ENCODE peak calls at places on chromosomes 2 and 18, in four cellular contexts. A, W, Y and C are unnamed samples. For H3K4me1, the result is how much of the 10 kb centered on the place peaks cover.

GRCh38 chr2:3563521-3563976 is 5.4 kb upstream of the RNASEH1 start:
- DNase-seq in W (no peak), A (no peak), Y (no peak), C (no peak)

GRCh38 chr2:226618875-226619605 is 180.6 kb downstream of the IRS1 start:
- DNase-seq in A (no peak), Y (no peak), W (no peak), C (no peak)

GRCh38 chr2:137151731-137152130 is 386.4 kb downstream of the THSD7B start:
- DNase-seq in Y (no peak), W (no peak), A (no peak), C (no peak)

GRCh38 chr18:46322411-46322891 is 218.3 kb downstream of the HAUS1 start:
- DNase-seq in A (no peak), Y (no peak), W (no peak), C (no peak)

GRCh38 chr18:44742741-44743311 is 62.1 kb downstream of the SETBP1 start:
- DNase-seq in Y (peak), W (no peak), A (no peak), C (peak)

GRCh38 chr18:75837316-75837715 is 409.8 kb upstream of the SMIM21 start:
- DNase-seq in W (no peak), Y (no peak), A (no peak), C (no peak)

GRCh38 chr2:163338270-163338669 is 397.5 kb downstream of the FIGN start:
- DNase-seq in A (no peak), W (no peak), Y (no peak), C (no peak)

GRCh38 chr2:54695378-54695777 is 28.1 kb upstream of the EML6 start:
- DNase-seq in A (no peak), Y (no peak), W (no peak), C (no peak)

GRCh38 chr18:8279931-8280330 is 329.3 kb upstream of the RAB12 start:
- DNase-seq in W (no peak), A (no peak), Y (no peak), C (no peak)

GRCh38 chr2:212330263-212330662 is 208.3 kb downstream of the ERBB4 start:
- DNase-seq in Y (no peak), W (peak), A (peak), C (peak)

GRCh38 chr2:42241517-42241916 is 72.4 kb downstream of the EML4 start:
- DNase-seq in Y (no peak), A (no peak), W (no peak), C (no peak)

GRCh38 chr2:174014699-174015070 is 49.5 kb upstream of the SP3 start:
- DNase-seq in Y (no peak), A (no peak), W (no peak), C (no peak)

GRCh38 chr2:191869781-191870180 is 22.9 kb upstream of the CAVIN2 start:
- DNase-seq in Y (no peak), W (no peak), A (no peak), C (no peak)

GRCh38 chr2:239157766-239158165 is 243.1 kb downstream of the HDAC4 start:
- DNase-seq in A (no peak), W (peak), Y (peak), C (peak)

GRCh38 chr2:169756342-169756741 is 22.7 kb downstream of the KLHL23 start:
- DNase-seq in A (no peak), W (no peak), Y (no peak), C (no peak)

GRCh38 chr2:3291750-3292149 is 85.9 kb downstream of the EIPR1 start:
- DNase-seq in A (no peak), Y (no peak), W (no peak), C (peak)

GRCh38 chr2:210421916-210422315 is 54.6 kb downstream of the LANCL1 start:
- DNase-seq in A (no peak), Y (no peak), W (no peak), C (no peak)

GRCh38 chr2:22020101-22020742 is 896.5 kb downstream of the TDRD15 start:
- DNase-seq in A (no peak), W (no peak), Y (no peak), C (no peak)

GRCh38 chr2:66494708-66495107 is 59.8 kb downstream of the MEIS1 start:
- DNase-seq in A (peak), Y (peak), W (no peak), C (peak)

GRCh38 chr18:40832362-40832761 is 1122.7 kb upstream of the PIK3C3 start:
- DNase-seq in Y (no peak), W (no peak), A (no peak), C (no peak)

GRCh38 chr2:236404346-236404745 is 140.1 kb upstream of the ASB18 start:
- DNase-seq in Y (no peak), W (no peak), A (no peak), C (no peak)

GRCh38 chr2:174771631-174772491 is 7.6 kb upstream of the CHRNA1 start:
- DNase-seq in W (no peak), A (peak), Y (peak), C (peak)

GRCh38 chr18:48543228-48543627 is 4.4 kb downstream of the CTIF start:
- DNase-seq in Y (no peak), A (no peak), W (no peak), C (no peak)

GRCh38 chr2:230981704-230982103 is 14.2 kb upstream of the SPATA3 start:
- DNase-seq in Y (no peak), A (no peak), W (no peak), C (no peak)

GRCh38 chr18:14916851-14917250 is 168.9 kb downstream of the ANKRD30B start:
- DNase-seq in A (no peak), W (no peak), Y (no peak), C (no peak)

GRCh38 chr2:192124576-192124975 is 70.2 kb downstream of the TMEFF2 start:
- DNase-seq in W (no peak), A (no peak), Y (no peak), C (no peak)

GRCh38 chr2:177106212-177106611 is 106.4 kb upstream of the HNRNPA3 start:
- DNase-seq in W (no peak), Y (no peak), A (no peak), C (no peak)

GRCh38 chr2:240892361-240892760 is 3.6 kb downstream of the MAB21L4 start:
- DNase-seq in Y (no peak), A (no peak), W (peak), C (no peak)

GRCh38 chr2:238716171-238716570 is 131.7 kb upstream of the TWIST2 start:
- DNase-seq in Y (no peak), W (no peak), A (no peak), C (no peak)

GRCh38 chr2:54176577-54176976 is 61.2 kb downstream of the ACYP2 start:
- DNase-seq in W (no peak), Y (peak), A (no peak), C (no peak)

DNA sequence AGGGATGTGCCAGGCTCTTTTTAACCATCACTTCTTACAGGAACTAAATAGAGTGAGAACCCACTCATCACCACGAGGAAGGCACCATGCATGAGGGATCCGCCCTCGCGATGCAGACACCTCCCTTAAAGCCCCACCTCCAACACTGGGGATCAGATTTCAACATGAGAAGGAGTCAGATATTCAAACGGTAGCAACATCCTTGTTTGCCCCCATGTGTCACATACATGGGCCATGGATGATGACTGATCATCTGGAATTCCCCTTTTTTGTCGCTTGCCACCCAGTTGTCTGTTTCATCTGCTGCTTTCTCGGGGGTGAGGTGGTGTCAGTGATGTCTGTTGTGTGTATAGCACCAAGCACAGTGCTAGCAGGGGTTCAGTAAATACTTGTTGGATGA is 57.9 kb downstream of the NCK2 start:
- DNase-seq in Y (no peak), A (no peak), W (no peak), C (no peak)
- H3K4me1 ChIP-seq in Y (under half), A (under half), W (under half), C (under half)

DNA sequence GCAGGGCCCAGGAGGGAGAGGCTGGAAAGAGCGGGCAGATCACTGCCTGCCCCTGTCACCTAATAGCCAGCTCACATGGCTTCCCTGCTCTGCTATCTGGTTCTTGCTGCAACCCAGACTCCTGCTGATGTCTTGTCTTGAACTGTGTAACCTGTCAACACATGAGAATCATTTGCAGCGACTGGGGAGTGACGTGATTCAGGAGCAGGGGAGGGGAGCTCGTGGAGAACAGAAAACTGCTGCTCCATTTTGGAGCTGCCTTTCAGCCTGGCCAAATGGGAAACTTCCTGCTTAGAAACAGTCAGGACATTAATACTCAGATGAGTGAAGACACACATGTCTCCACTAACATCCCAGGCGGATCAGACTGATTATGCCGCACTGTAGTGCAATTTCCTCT is 38.1 kb downstream of the RPL37A start:
- DNase-seq in A (no peak), Y (peak), W (no peak), C (no peak)
- H3K4me1 ChIP-seq in A (under half), Y (under half), W (under half), C (under half)

GRCh38 chr2:74890711-74891110 is 56.8 kb downstream of the HK2 start:
- DNase-seq in A (no peak), W (no peak), Y (no peak), C (no peak)
- H3K4me1 ChIP-seq in A (under half), W (under half), Y (under half), C (under half)

GRCh38 chr2:10337449-10337848 is 34.7 kb downstream of the HPCAL1 start:
- DNase-seq in W (no peak), A (no peak), Y (no peak), C (no peak)

GRCh38 chr2:10335046-10335840 is 32.5 kb downstream of the HPCAL1 start:
- DNase-seq in W (no peak), A (no peak), Y (no peak), C (no peak)

GRCh38 chr2:10333966-10334365 is 31.3 kb downstream of the HPCAL1 start:
- DNase-seq in Y (no peak), W (no peak), A (no peak), C (no peak)

GRCh38 chr2:10338242-10339188 is 35.8 kb downstream of the HPCAL1 start:
- DNase-seq in Y (no peak), A (no peak), W (no peak), C (peak)

GRCh38 chr2:10336283-10336682 is 33.6 kb downstream of the HPCAL1 start:
- DNase-seq in Y (no peak), A (no peak), W (no peak), C (no peak)
- H3K4me1 ChIP-seq in Y (under half), A (under half), W (under half), C (under half)

DNA sequence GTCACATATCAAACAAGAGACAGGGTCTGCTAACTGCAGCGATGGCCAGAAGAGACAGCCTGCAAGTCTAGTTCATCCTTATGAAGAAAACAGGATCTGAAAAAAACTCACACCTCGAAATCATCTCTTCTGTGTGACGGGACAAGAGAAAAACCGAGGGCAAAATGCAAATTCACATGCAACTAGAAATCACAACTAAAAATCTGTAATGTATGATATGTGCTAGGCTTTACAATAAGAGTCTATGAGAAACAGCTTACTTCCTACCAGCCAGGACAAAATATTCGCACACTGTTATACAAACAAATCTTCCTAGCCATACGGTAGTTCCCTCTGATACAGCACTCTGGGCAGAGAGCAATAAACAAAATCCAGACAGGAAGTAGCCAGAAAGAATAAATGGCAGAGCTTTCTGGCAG is 48.8 kb downstream of the ANKRD44 start:
- DNase-seq in Y (no peak), A (no peak), W (no peak), C (no peak)
- H3K4me1 ChIP-seq in Y (under half), A (under half), W (under half), C (under half)

GRCh38 chr2:23784971-23785370 is 142.0 kb downstream of the ATAD2B start:
- DNase-seq in A (no peak), W (no peak), Y (no peak), C (no peak)
- H3K4me1 ChIP-seq in A (under half), W (under half), Y (under half), C (under half)

DNA sequence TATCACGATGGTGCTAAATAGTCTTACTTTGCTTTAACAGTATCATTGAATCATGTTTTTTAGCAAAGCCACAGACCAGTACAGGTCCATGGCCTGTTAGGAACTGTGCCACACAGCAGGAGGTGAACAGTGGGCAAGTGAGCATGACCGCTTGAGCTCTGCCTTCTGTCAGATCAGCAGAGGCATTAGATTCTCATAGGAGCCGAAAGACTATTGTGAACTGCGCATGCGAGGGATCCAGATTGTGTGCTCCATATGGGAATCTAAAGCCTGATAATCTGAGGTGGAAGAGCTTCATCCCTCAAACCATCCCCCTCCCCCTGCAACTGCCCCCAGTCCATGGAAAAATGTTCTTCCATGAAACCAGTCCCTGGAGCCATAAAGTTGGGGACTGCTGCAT is 102.3 kb upstream of the OSR1 start:
- DNase-seq in A (no peak), W (no peak), Y (no peak), C (no peak)
- H3K4me1 ChIP-seq in A (under half), W (under half), Y (under half), C (under half)